ENCODE peak calls at places on chromosomes 7 and 10, in ten cellular contexts. One of them, this sample, is unnamed.

GRCh38 chr7:55072251-55072650 is 53.4 kb downstream of the EGFR start:
- DNase-seq in CD14-positive monocyte: no peak
- DNase-seq in GOT3: no peak
- DNase-seq in activated T-helper 9 cell treated with anti-CD3 and anti-CD28 coated beads, Interleukin-2, amount 50 U/mL, for 16 hours: no peak
- DNase-seq in stimulated activated CD8-positive, alpha-beta memory T cell treated with anti-CD3 and anti-CD28 coated beads, Interleukin-2, amount 100 ng/mL, for 1 hour: no peak
- DNase-seq in NCI-H1105: no peak
- DNase-seq in HL-60: no peak
- DNase-seq in mucosa of gallbladder: no peak
- DNase-seq in kidney epithelial cell: no peak
- DNase-seq in NCI-H2081: no peak
- DNase-seq in this sample: no peak

GRCh38 chr7:73892003-73892975 is 31.3 kb downstream of the TMEM270 start:
- DNase-seq in CD14-positive monocyte: no peak
- DNase-seq in GOT3: no peak
- DNase-seq in activated T-helper 9 cell treated with anti-CD3 and anti-CD28 coated beads, Interleukin-2, amount 50 U/mL, for 16 hours: no peak
- DNase-seq in stimulated activated CD8-positive, alpha-beta memory T cell treated with anti-CD3 and anti-CD28 coated beads, Interleukin-2, amount 100 ng/mL, for 1 hour: no peak
- DNase-seq in NCI-H1105: no peak
- DNase-seq in HL-60: no peak
- DNase-seq in mucosa of gallbladder: no peak
- DNase-seq in kidney epithelial cell: no peak
- DNase-seq in NCI-H2081: no peak
- DNase-seq in this sample: no peak

GRCh38 chr7:111038185-111038584 is 52.7 kb upstream of the LRRN3 start:
- DNase-seq in CD14-positive monocyte: no peak
- DNase-seq in GOT3: no peak
- DNase-seq in activated T-helper 9 cell treated with anti-CD3 and anti-CD28 coated beads, Interleukin-2, amount 50 U/mL, for 16 hours: no peak
- DNase-seq in stimulated activated CD8-positive, alpha-beta memory T cell treated with anti-CD3 and anti-CD28 coated beads, Interleukin-2, amount 100 ng/mL, for 1 hour: no peak
- DNase-seq in NCI-H1105: no peak
- DNase-seq in HL-60: no peak
- DNase-seq in mucosa of gallbladder: no peak
- DNase-seq in kidney epithelial cell: no peak
- DNase-seq in NCI-H2081: no peak
- DNase-seq in this sample: no peak

GRCh38 chr10:119989966-119990365 is 97.4 kb downstream of the SEC23IP start:
- DNase-seq in CD14-positive monocyte: no peak
- DNase-seq in GOT3: no peak
- DNase-seq in activated T-helper 9 cell treated with anti-CD3 and anti-CD28 coated beads, Interleukin-2, amount 50 U/mL, for 16 hours: no peak
- DNase-seq in stimulated activated CD8-positive, alpha-beta memory T cell treated with anti-CD3 and anti-CD28 coated beads, Interleukin-2, amount 100 ng/mL, for 1 hour: no peak
- DNase-seq in NCI-H1105: no peak
- DNase-seq in HL-60: no peak
- DNase-seq in mucosa of gallbladder: no peak
- DNase-seq in kidney epithelial cell: no peak
- DNase-seq in NCI-H2081: no peak
- DNase-seq in this sample: no peak

GRCh38 chr10:73593812-73594211 is 2.7 kb upstream of the USP54 start:
- DNase-seq in CD14-positive monocyte: no peak
- DNase-seq in GOT3: no peak
- DNase-seq in activated T-helper 9 cell treated with anti-CD3 and anti-CD28 coated beads, Interleukin-2, amount 50 U/mL, for 16 hours: no peak
- DNase-seq in stimulated activated CD8-positive, alpha-beta memory T cell treated with anti-CD3 and anti-CD28 coated beads, Interleukin-2, amount 100 ng/mL, for 1 hour: no peak
- DNase-seq in NCI-H1105: no peak
- DNase-seq in HL-60: no peak
- DNase-seq in mucosa of gallbladder: no peak
- DNase-seq in kidney epithelial cell: no peak
- DNase-seq in NCI-H2081: no peak
- DNase-seq in this sample: no peak

GRCh38 chr7:42869131-42870020 is 42.5 kb downstream of the C7orf25 start:
- DNase-seq in CD14-positive monocyte: no peak
- DNase-seq in GOT3: no peak
- DNase-seq in activated T-helper 9 cell treated with anti-CD3 and anti-CD28 coated beads, Interleukin-2, amount 50 U/mL, for 16 hours: no peak
- DNase-seq in stimulated activated CD8-positive, alpha-beta memory T cell treated with anti-CD3 and anti-CD28 coated beads, Interleukin-2, amount 100 ng/mL, for 1 hour: no peak
- DNase-seq in NCI-H1105: no peak
- DNase-seq in HL-60: no peak
- DNase-seq in mucosa of gallbladder: no peak
- DNase-seq in kidney epithelial cell: no peak
- DNase-seq in NCI-H2081: no peak
- DNase-seq in this sample: no peak

GRCh38 chr10:102832987-102833386 is 4.2 kb downstream of the CYP17A1 start:
- DNase-seq in CD14-positive monocyte: peak
- DNase-seq in GOT3: no peak
- DNase-seq in activated T-helper 9 cell treated with anti-CD3 and anti-CD28 coated beads, Interleukin-2, amount 50 U/mL, for 16 hours: no peak
- DNase-seq in stimulated activated CD8-positive, alpha-beta memory T cell treated with anti-CD3 and anti-CD28 coated beads, Interleukin-2, amount 100 ng/mL, for 1 hour: no peak
- DNase-seq in NCI-H1105: no peak
- DNase-seq in HL-60: no peak
- DNase-seq in mucosa of gallbladder: no peak
- DNase-seq in kidney epithelial cell: no peak
- DNase-seq in NCI-H2081: no peak
- DNase-seq in this sample: no peak

GRCh38 chr10:124500767-124501166 is 39.1 kb downstream of the LHPP start:
- DNase-seq in CD14-positive monocyte: no peak
- DNase-seq in GOT3: no peak
- DNase-seq in activated T-helper 9 cell treated with anti-CD3 and anti-CD28 coated beads, Interleukin-2, amount 50 U/mL, for 16 hours: no peak
- DNase-seq in stimulated activated CD8-positive, alpha-beta memory T cell treated with anti-CD3 and anti-CD28 coated beads, Interleukin-2, amount 100 ng/mL, for 1 hour: no peak
- DNase-seq in NCI-H1105: no peak
- DNase-seq in HL-60: no peak
- DNase-seq in mucosa of gallbladder: no peak
- DNase-seq in kidney epithelial cell: no peak
- DNase-seq in NCI-H2081: no peak
- DNase-seq in this sample: no peak

GRCh38 chr10:7913122-7913872 is 95.0 kb downstream of the TAF3 start:
- DNase-seq in CD14-positive monocyte: no peak
- DNase-seq in GOT3: no peak
- DNase-seq in activated T-helper 9 cell treated with anti-CD3 and anti-CD28 coated beads, Interleukin-2, amount 50 U/mL, for 16 hours: no peak
- DNase-seq in stimulated activated CD8-positive, alpha-beta memory T cell treated with anti-CD3 and anti-CD28 coated beads, Interleukin-2, amount 100 ng/mL, for 1 hour: no peak
- DNase-seq in NCI-H1105: no peak
- DNase-seq in HL-60: no peak
- DNase-seq in mucosa of gallbladder: no peak
- DNase-seq in kidney epithelial cell: no peak
- DNase-seq in NCI-H2081: no peak
- DNase-seq in this sample: no peak

GRCh38 chr7:121204537-121204936 is 124.3 kb upstream of the WNT16 start:
- DNase-seq in CD14-positive monocyte: no peak
- DNase-seq in GOT3: no peak
- DNase-seq in activated T-helper 9 cell treated with anti-CD3 and anti-CD28 coated beads, Interleukin-2, amount 50 U/mL, for 16 hours: no peak
- DNase-seq in stimulated activated CD8-positive, alpha-beta memory T cell treated with anti-CD3 and anti-CD28 coated beads, Interleukin-2, amount 100 ng/mL, for 1 hour: no peak
- DNase-seq in NCI-H1105: peak
- DNase-seq in HL-60: no peak
- DNase-seq in mucosa of gallbladder: no peak
- DNase-seq in kidney epithelial cell: no peak
- DNase-seq in NCI-H2081: peak
- DNase-seq in this sample: no peak

GRCh38 chr10:78802866-78803265 is 265.9 kb upstream of the ZMIZ1 start:
- DNase-seq in CD14-positive monocyte: no peak
- DNase-seq in GOT3: no peak
- DNase-seq in activated T-helper 9 cell treated with anti-CD3 and anti-CD28 coated beads, Interleukin-2, amount 50 U/mL, for 16 hours: no peak
- DNase-seq in stimulated activated CD8-positive, alpha-beta memory T cell treated with anti-CD3 and anti-CD28 coated beads, Interleukin-2, amount 100 ng/mL, for 1 hour: no peak
- DNase-seq in NCI-H1105: no peak
- DNase-seq in HL-60: no peak
- DNase-seq in mucosa of gallbladder: no peak
- DNase-seq in kidney epithelial cell: no peak
- DNase-seq in NCI-H2081: no peak
- DNase-seq in this sample: no peak